ENCODE peak calls at places on chromosome 13, in four cellular contexts. One of them, this sample, is unnamed.

GRCh38 chr13:73168226-73168992 is 109.6 kb downstream of the KLF5 start:
- DNase-seq in glutamatergic neuron: no peak
- DNase-seq in GM10248: no peak
- DNase-seq in tibial nerve: no peak
- DNase-seq in this sample: no peak

GRCh38 chr13:44899967-44900366 is 89.3 kb downstream of the NUFIP1 start:
- DNase-seq in glutamatergic neuron: no peak
- DNase-seq in GM10248: no peak
- DNase-seq in tibial nerve: no peak
- DNase-seq in this sample: no peak

GRCh38 chr13:49927755-49928154 is 8.4 kb downstream of the SPRYD7 start:
- DNase-seq in glutamatergic neuron: no peak
- DNase-seq in GM10248: no peak
- DNase-seq in tibial nerve: no peak
- DNase-seq in this sample: no peak

GRCh38 chr13:52850396-52851152 is 2.1 kb upstream of the PCDH8 start:
- DNase-seq in glutamatergic neuron: peak; percentile 79
- DNase-seq in GM10248: peak; percentile 75
- DNase-seq in tibial nerve: peak; percentile 47
- DNase-seq in this sample: peak; percentile 73

GRCh38 chr13:59533561-59534337 is 630.0 kb downstream of the DIAPH3 start:
- DNase-seq in glutamatergic neuron: no peak
- DNase-seq in GM10248: no peak
- DNase-seq in tibial nerve: no peak
- DNase-seq in this sample: peak; percentile 13

GRCh38 chr13:99398071-99398470 is 90.9 kb upstream of the GPR183 start:
- DNase-seq in glutamatergic neuron: no peak
- DNase-seq in GM10248: no peak
- DNase-seq in tibial nerve: no peak
- DNase-seq in this sample: no peak

GRCh38 chr13:79973533-79973963 is 367.4 kb downstream of the SPRY2 start:
- DNase-seq in glutamatergic neuron: no peak
- DNase-seq in GM10248: peak; percentile 9
- DNase-seq in tibial nerve: no peak
- DNase-seq in this sample: no peak

GRCh38 chr13:41674246-41674645 is 216.9 kb downstream of the RGCC start:
- DNase-seq in glutamatergic neuron: no peak
- DNase-seq in GM10248: no peak
- DNase-seq in tibial nerve: no peak
- DNase-seq in this sample: no peak

GRCh38 chr13:80361883-80362327 is 21.0 kb upstream of the SPRY2 start:
- DNase-seq in glutamatergic neuron: no peak
- DNase-seq in GM10248: peak; percentile 25
- DNase-seq in tibial nerve: no peak
- DNase-seq in this sample: no peak

GRCh38 chr13:45654633-45655349 is 39.3 kb upstream of the ERICH6B start:
- DNase-seq in glutamatergic neuron: no peak
- DNase-seq in GM10248: no peak
- DNase-seq in tibial nerve: no peak
- DNase-seq in this sample: no peak

GRCh38 chr13:28204690-28205443 is 66.5 kb downstream of the PAN3 start:
- DNase-seq in glutamatergic neuron: no peak
- DNase-seq in GM10248: peak; percentile 33
- DNase-seq in tibial nerve: no peak
- DNase-seq in this sample: no peak

GRCh38 chr13:73368608-73369007 is 309.8 kb downstream of the KLF5 start:
- DNase-seq in glutamatergic neuron: no peak
- DNase-seq in GM10248: no peak
- DNase-seq in tibial nerve: no peak
- DNase-seq in this sample: peak; percentile 3

GRCh38 chr13:92572190-92572589 is 654.4 kb upstream of the GPC6 start:
- DNase-seq in glutamatergic neuron: no peak
- DNase-seq in GM10248: no peak
- DNase-seq in tibial nerve: no peak
- DNase-seq in this sample: no peak

GRCh38 chr13:29525757-29526156 is 69.7 kb downstream of the SLC7A1 start:
- DNase-seq in glutamatergic neuron: no peak
- DNase-seq in GM10248: no peak
- DNase-seq in tibial nerve: no peak
- DNase-seq in this sample: no peak

GRCh38 chr13:44854264-44855060 is 134.8 kb downstream of the NUFIP1 start:
- DNase-seq in glutamatergic neuron: peak; percentile 26
- DNase-seq in GM10248: no peak
- DNase-seq in tibial nerve: no peak
- DNase-seq in this sample: no peak

GRCh38 chr13:24511824-24512207 is 762 bp downstream of the PARP4 start:
- DNase-seq in glutamatergic neuron: no peak
- DNase-seq in GM10248: no peak
- DNase-seq in tibial nerve: no peak
- DNase-seq in this sample: no peak

GRCh38 chr13:56988543-56988942 is 152.2 kb upstream of the PRR20A start:
- DNase-seq in glutamatergic neuron: no peak
- DNase-seq in GM10248: no peak
- DNase-seq in tibial nerve: no peak
- DNase-seq in this sample: no peak

GRCh38 chr13:50691176-50691681 is 152.3 kb downstream of the DLEU7 start:
- DNase-seq in glutamatergic neuron: no peak
- DNase-seq in GM10248: no peak
- DNase-seq in tibial nerve: no peak
- DNase-seq in this sample: no peak

GRCh38 chr13:108549989-108550388 is 79.4 kb upstream of the MYO16 start:
- DNase-seq in glutamatergic neuron: peak; percentile 76
- DNase-seq in GM10248: no peak
- DNase-seq in tibial nerve: no peak
- DNase-seq in this sample: no peak

GRCh38 chr13:34943675-34944634 is 1.9 kb downstream of the NBEA start:
- DNase-seq in glutamatergic neuron: no peak
- DNase-seq in GM10248: peak; percentile 4
- DNase-seq in tibial nerve: no peak
- DNase-seq in this sample: no peak

GRCh38 chr13:34941436-34941834 is 635 bp upstream of the NBEA start:
- DNase-seq in glutamatergic neuron: no peak
- DNase-seq in GM10248: peak; percentile 5
- DNase-seq in tibial nerve: no peak
- DNase-seq in this sample: no peak

GRCh38 chr13:34939771-34940170 is 2.3 kb upstream of the NBEA start:
- DNase-seq in glutamatergic neuron: no peak
- DNase-seq in GM10248: no peak
- DNase-seq in tibial nerve: no peak
- DNase-seq in this sample: no peak

GRCh38 chr13:34942732-34943674 is 933 bp downstream of the NBEA start:
- DNase-seq in glutamatergic neuron: peak; percentile 60
- DNase-seq in GM10248: peak; percentile 29
- DNase-seq in tibial nerve: no peak
- DNase-seq in this sample: peak; percentile 53

DNA sequence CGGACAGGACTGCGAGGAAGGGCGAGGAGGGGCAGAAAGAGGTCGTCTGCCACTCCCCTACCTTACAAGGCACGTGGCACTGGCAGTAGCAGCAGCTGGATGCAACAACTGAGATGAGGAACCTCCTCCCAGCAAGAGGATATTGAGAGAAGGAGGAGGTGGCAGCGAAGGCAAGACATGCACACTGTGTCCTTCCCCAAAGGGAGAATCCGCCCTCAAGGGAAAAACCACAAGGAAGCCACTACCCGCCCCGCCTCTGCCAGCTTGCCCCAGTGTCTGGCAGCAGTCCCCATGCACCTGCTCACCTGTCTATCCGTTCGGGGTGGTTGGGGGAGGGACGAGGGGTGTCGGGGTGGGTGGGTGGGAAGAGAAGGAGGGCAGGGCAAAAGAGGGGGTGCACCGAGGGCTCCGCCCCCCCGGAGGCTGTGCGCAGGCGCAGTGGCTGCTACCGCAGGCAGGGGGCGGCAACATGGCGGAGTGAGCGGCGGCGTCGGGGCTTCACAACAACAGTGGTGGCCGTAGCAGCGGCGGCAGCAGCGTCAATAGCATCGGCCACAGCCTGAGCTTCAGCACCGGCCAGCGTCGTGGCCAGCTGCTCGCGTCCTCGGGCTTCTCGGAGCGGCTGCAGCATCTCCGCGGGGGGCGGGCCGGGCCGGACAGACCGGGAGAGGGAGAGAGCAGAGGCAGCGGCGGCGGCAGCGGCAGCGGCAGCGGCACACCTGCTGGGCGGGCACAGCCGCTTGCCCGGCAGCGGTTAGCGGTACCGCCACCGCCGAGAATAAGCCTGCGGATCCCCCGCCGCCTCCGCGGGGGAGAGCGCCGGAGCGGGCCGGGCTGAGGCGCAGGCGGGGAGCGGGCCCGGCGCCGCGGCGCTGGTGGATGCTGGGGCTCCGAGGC is at the start of gene NBEA:
- DNase-seq in glutamatergic neuron: peak; percentile 84
- DNase-seq in GM10248: peak; percentile 87
- DNase-seq in tibial nerve: peak; percentile 17
- DNase-seq in this sample: peak; percentile 91
- TF ChIP-seq CTCF in glutamatergic neuron: peak; percentile 73
- TF ChIP-seq CTCF in GM10248: no peak
- TF ChIP-seq CTCF in tibial nerve: peak; percentile 51
- TF ChIP-seq CTCF in this sample: no peak

GRCh38 chr13:47220453-47221150 is 323.7 kb upstream of the HTR2A start:
- DNase-seq in glutamatergic neuron: no peak
- DNase-seq in GM10248: no peak
- DNase-seq in tibial nerve: no peak
- DNase-seq in this sample: no peak
- TF ChIP-seq CTCF in glutamatergic neuron: no peak
- TF ChIP-seq CTCF in GM10248: no peak
- TF ChIP-seq CTCF in tibial nerve: no peak
- TF ChIP-seq CTCF in this sample: no peak

GRCh38 chr13:26718872-26719271 is 41.7 kb downstream of the GPR12 start:
- DNase-seq in glutamatergic neuron: no peak
- DNase-seq in GM10248: no peak
- DNase-seq in tibial nerve: no peak
- DNase-seq in this sample: no peak

GRCh38 chr13:26718146-26718545 is 42.4 kb downstream of the GPR12 start:
- DNase-seq in glutamatergic neuron: no peak
- DNase-seq in GM10248: no peak
- DNase-seq in tibial nerve: no peak
- DNase-seq in this sample: no peak

GRCh38 chr13:26721251-26721939 is 39.2 kb downstream of the GPR12 start:
- DNase-seq in glutamatergic neuron: peak; percentile 68
- DNase-seq in GM10248: no peak
- DNase-seq in tibial nerve: no peak
- DNase-seq in this sample: no peak

GRCh38 chr13:26716984-26717383 is 43.6 kb downstream of the GPR12 start:
- DNase-seq in glutamatergic neuron: no peak
- DNase-seq in GM10248: no peak
- DNase-seq in tibial nerve: no peak
- DNase-seq in this sample: no peak

GRCh38 chr13:26719356-26719945 is 41.1 kb downstream of the GPR12 start:
- DNase-seq in glutamatergic neuron: no peak
- DNase-seq in GM10248: no peak
- DNase-seq in tibial nerve: no peak
- DNase-seq in this sample: no peak
- TF ChIP-seq CTCF in glutamatergic neuron: peak; percentile 25
- TF ChIP-seq CTCF in GM10248: no peak
- TF ChIP-seq CTCF in tibial nerve: no peak
- TF ChIP-seq CTCF in this sample: no peak

DNA sequence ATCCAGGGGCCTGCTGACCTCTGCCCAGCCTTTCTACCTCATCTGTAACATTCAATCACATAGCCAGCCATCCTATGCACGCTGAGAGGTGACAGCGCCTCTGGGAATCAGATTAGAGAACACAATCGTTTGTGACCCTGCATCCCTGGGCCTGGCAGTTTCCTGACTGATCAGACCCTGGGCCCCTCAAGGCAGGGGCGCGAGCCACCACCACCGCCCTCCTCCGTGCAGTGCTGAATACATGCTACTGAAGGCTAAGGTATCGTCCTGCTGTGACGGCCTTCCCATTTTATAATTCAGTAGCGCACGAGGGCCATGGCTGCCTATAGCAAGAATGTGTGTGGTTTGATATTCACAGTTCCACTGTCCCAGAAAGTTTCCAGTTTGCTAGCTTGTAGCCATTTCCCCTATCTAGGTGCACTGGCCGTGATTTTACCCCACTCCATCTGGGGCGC is 1.2 kb downstream of the TMTC4 start:
- DNase-seq in glutamatergic neuron: peak; percentile 56
- DNase-seq in GM10248: no peak
- DNase-seq in tibial nerve: no peak
- DNase-seq in this sample: no peak
- TF ChIP-seq CTCF in glutamatergic neuron: no peak
- TF ChIP-seq CTCF in GM10248: no peak
- TF ChIP-seq CTCF in tibial nerve: no peak
- TF ChIP-seq CTCF in this sample: no peak

DNA sequence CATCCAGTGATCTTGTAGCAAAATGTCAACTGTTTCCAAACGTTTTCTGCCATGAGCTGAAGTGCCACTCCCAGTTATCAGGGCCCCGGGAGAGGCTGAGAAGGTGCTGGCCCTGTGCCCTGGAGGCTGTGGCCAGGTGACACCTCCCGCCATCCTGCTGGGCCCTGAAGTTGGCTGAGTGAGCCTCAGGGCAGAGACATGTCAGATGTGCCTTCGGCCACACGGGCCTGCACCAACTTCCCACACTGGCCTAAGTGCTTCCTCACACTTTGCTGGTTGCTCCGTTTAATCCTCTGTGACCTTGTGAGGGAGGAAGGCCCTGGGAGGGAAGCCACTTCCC is 4.8 kb downstream of the ADPRHL1 start:
- DNase-seq in glutamatergic neuron: no peak
- DNase-seq in GM10248: no peak
- DNase-seq in tibial nerve: no peak
- DNase-seq in this sample: peak; percentile 3
- TF ChIP-seq CTCF in glutamatergic neuron: no peak
- TF ChIP-seq CTCF in GM10248: no peak
- TF ChIP-seq CTCF in tibial nerve: no peak
- TF ChIP-seq CTCF in this sample: no peak

DNA sequence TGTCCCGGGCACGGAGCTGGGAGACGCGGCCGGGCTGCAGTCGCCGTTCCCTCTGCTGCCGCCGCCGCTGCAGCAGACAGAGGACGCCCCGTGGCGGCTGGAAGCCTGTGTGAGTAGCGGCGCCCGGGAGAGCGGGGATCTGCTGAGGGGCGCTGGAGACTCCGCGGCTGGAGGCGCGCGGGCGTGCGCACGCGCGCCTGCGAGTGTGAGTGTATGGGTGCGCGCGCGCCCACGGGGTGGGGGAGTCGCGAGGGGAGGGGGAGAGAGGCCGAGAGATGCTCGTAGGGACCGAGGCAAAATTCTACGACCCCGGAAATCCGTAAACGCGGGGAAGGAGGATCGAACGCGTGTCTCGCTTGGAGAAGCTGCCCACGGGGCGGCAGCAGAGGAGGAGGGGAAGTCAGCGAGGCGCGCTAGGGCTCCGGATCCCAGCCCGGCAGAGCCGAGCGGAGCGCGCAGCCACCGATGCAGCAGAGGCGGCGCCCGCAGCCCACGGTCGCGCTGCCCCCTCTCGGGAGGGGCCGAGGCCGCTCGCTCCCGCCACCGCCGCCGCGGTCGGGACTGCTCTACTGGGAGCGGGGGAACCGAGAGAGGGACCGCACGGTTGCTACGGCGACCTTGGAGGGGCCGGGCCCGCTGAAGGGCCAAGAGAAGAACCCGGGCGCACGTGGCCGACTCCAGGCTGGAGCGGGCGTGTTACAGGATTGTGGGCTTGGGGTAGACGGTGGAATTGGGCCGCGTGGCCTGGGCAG is at the start of gene ENOX1:
- DNase-seq in glutamatergic neuron: peak; percentile 82
- DNase-seq in GM10248: peak; percentile 57
- DNase-seq in tibial nerve: no peak
- DNase-seq in this sample: peak; percentile 49
- TF ChIP-seq CTCF in glutamatergic neuron: peak; percentile 17
- TF ChIP-seq CTCF in GM10248: peak; percentile 24
- TF ChIP-seq CTCF in tibial nerve: no peak
- TF ChIP-seq CTCF in this sample: no peak

GRCh38 chr13:77026255-77026782 is 640 bp downstream of the FBXL3 start:
- DNase-seq in glutamatergic neuron: peak; percentile 72
- DNase-seq in GM10248: peak; percentile 71
- DNase-seq in tibial nerve: peak; percentile 72
- DNase-seq in this sample: peak; percentile 45
- TF ChIP-seq CTCF in glutamatergic neuron: no peak
- TF ChIP-seq CTCF in GM10248: peak; percentile 6
- TF ChIP-seq CTCF in tibial nerve: no peak
- TF ChIP-seq CTCF in this sample: no peak

This sample was measured in Calu3.